ENCODE peak calls at places on chromosomes 12 and 14, in ten cellular contexts. P is NCI-H2081; H is EH; W is mesothelial cell of epicardium; Y is activated naive CD8-positive, alpha-beta T cell treated with anti-CD3 and anti-CD28 coated beads, Interleukin-2, amount 50 U/mL, for 16 hours; V is T-helper 22 cell; E is activated gamma-delta T cell treated with anti-CD3 and anti-CD28 coated beads, Interleukin-2, amount 50 U/mL, for 16 hours; N is GM23248; B is heart left ventricle; I is HFFc6. Z is an unnamed sample.

GRCh38 chr12:64009321-64010068 is 165.0 kb downstream of the SRGAP1 start:
- DNase-seq in P (no peak), H (no peak), W (no peak), Y (no peak), V (no peak), E (no peak), N (no peak), B (no peak), I (no peak), Z (no peak)

GRCh38 chr14:69626132-69626500 is 14.7 kb downstream of the SUSD6 start:
- DNase-seq in P (no peak), H (no peak), W (no peak), Y (no peak), V (no peak), E (no peak), N (no peak), B (no peak), I (no peak), Z (no peak)

GRCh38 chr12:95733156-95733825 is 57.3 kb downstream of the NTN4 start:
- DNase-seq in P (no peak), H (peak), W (no peak), Y (no peak), V (no peak), E (no peak), N (peak), B (no peak), I (peak), Z (peak)

GRCh38 chr12:119375619-119376018 is 41.1 kb downstream of the CCDC60 start:
- DNase-seq in P (no peak), H (no peak), W (no peak), Y (no peak), V (no peak), E (no peak), N (no peak), B (no peak), I (no peak), Z (no peak)

GRCh38 chr12:91129662-91130362 is 18.5 kb upstream of the LUM start:
- DNase-seq in P (no peak), H (no peak), W (no peak), Y (no peak), V (no peak), E (no peak), N (no peak), B (no peak), I (no peak), Z (no peak)

GRCh38 chr12:94601972-94602517 is 48.3 kb downstream of the TMCC3 start:
- DNase-seq in P (no peak), H (no peak), W (no peak), Y (no peak), V (no peak), E (no peak), N (no peak), B (no peak), I (no peak), Z (no peak)

GRCh38 chr12:123960029-123960428 is 12.6 kb downstream of the CCDC92 start:
- DNase-seq in P (no peak), H (no peak), W (no peak), Y (no peak), V (no peak), E (no peak), N (no peak), B (no peak), I (no peak), Z (no peak)

GRCh38 chr12:101670007-101670671 is 27.3 kb upstream of the CHPT1 start:
- DNase-seq in P (no peak), H (peak), W (no peak), Y (no peak), V (no peak), E (peak), N (peak), B (peak), I (peak), Z (peak)

GRCh38 chr14:69460093-69460701 is 24.3 kb upstream of the PLEKHD1 start:
- DNase-seq in P (peak), H (peak), W (peak), Y (peak), V (no peak), E (peak), N (peak), B (peak), I (peak), Z (peak)

GRCh38 chr12:127241056-127241830 is 1025.7 kb upstream of the TMEM132C start:
- DNase-seq in P (no peak), H (peak), W (no peak), Y (no peak), V (no peak), E (no peak), N (peak), B (no peak), I (no peak), Z (peak)

GRCh38 chr14:58171090-58171489 is 19.1 kb upstream of the ARMH4 start:
- DNase-seq in P (peak), H (peak), W (peak), Y (no peak), V (peak), E (no peak), N (peak), B (peak), I (peak), Z (peak)

GRCh38 chr14:75487155-75487671 is 35.1 kb upstream of the BATF start:
- DNase-seq in P (no peak), H (no peak), W (no peak), Y (no peak), V (no peak), E (no peak), N (no peak), B (no peak), I (no peak), Z (peak)

GRCh38 chr14:68210729-68211299 is 391.2 kb downstream of the RAD51B start:
- DNase-seq in P (no peak), H (peak), W (no peak), Y (peak), V (peak), E (peak), N (peak), B (no peak), I (peak), Z (peak)

GRCh38 chr12:107955966-107956643 is 173.0 kb upstream of the WSCD2 start:
- DNase-seq in P (no peak), H (no peak), W (no peak), Y (no peak), V (no peak), E (no peak), N (peak), B (no peak), I (no peak), Z (no peak)